ENCODE peak calls at places on chromosome 16, in nine cellular contexts. H is NCI-H446; U is ELR; L is occipital lobe; O is HAP-1; J is effector CD4-positive, alpha-beta T cell; B is immature natural killer cell; N is A172; P is kidney. G is an unnamed sample.

GRCh38 chr16:73020409-73020884 is 27.5 kb downstream of the ZFHX3 start:
- DNase-seq in J (no peak), O (no peak), H (peak), L (no peak), N (peak), U (peak), B (no peak), P (no peak), G (no peak)

GRCh38 chr16:16158082-16158658 is 65.1 kb downstream of the ABCC6 start:
- DNase-seq in B (no peak), H (no peak), U (no peak), P (no peak), O (no peak), L (no peak), N (no peak), J (no peak), G (no peak)

GRCh38 chr16:17309510-17309909 is 161.2 kb downstream of the XYLT1 start:
- DNase-seq in O (no peak), L (no peak), P (no peak), N (no peak), U (no peak), J (no peak), B (no peak), H (no peak), G (no peak)

GRCh38 chr16:87042551-87043272 is 274.5 kb downstream of the C16orf95 start:
- DNase-seq in P (peak), J (no peak), N (no peak), H (no peak), L (no peak), O (no peak), U (no peak), B (no peak), G (peak)

GRCh38 chr16:85090166-85090565 is 22.1 kb downstream of the CIBAR2 start:
- DNase-seq in B (no peak), L (no peak), O (no peak), N (no peak), J (no peak), P (no peak), H (no peak), U (peak), G (no peak)

GRCh38 chr16:5073279-5073629 is 1.6 kb downstream of the ALG1 start:
- DNase-seq in L (no peak), J (no peak), N (no peak), P (no peak), H (no peak), U (peak), O (no peak), B (no peak), G (no peak)

GRCh38 chr16:28161626-28162025 is 50.1 kb downstream of the XPO6 start:
- DNase-seq in J (no peak), N (no peak), L (no peak), B (no peak), O (no peak), U (no peak), P (no peak), H (no peak), G (no peak)

GRCh38 chr16:83762141-83763024 is 45.4 kb upstream of the HSBP1 start:
- DNase-seq in P (no peak), O (no peak), H (no peak), U (no peak), J (no peak), B (no peak), L (no peak), N (no peak), G (no peak)

GRCh38 chr16:2595376-2596200 is 57.8 kb downstream of the PDPK1 start:
- DNase-seq in N (no peak), U (no peak), B (no peak), L (no peak), H (no peak), O (no peak), P (peak), J (no peak), G (no peak)

GRCh38 chr16:67951485-67951884 is 7.6 kb upstream of the LCAT start:
- DNase-seq in O (no peak), U (no peak), P (peak), L (peak), N (no peak), J (no peak), H (no peak), B (no peak), G (no peak)

GRCh38 chr16:48054881-48055601 is 100.8 kb downstream of the ABCC12 start:
- DNase-seq in J (no peak), O (peak), N (peak), H (peak), L (peak), P (no peak), B (no peak), U (peak), G (peak)

GRCh38 chr16:30585022-30585399 is 486 bp downstream of the ZNF785 start:
- DNase-seq in B (no peak), U (no peak), J (no peak), O (no peak), L (no peak), P (no peak), H (no peak), N (no peak), G (no peak)

GRCh38 chr16:71711789-71712188 is 12.7 kb downstream of the PHLPP2 start:
- DNase-seq in N (no peak), O (no peak), L (no peak), J (no peak), B (no peak), P (no peak), H (no peak), U (no peak), G (no peak)

GRCh38 chr16:57416084-57416483 is 11.5 kb downstream of the CCL17 start:
- DNase-seq in J (no peak), B (no peak), H (no peak), N (no peak), U (no peak), O (no peak), L (no peak), P (peak), G (no peak)

GRCh38 chr16:69566437-69567030 is 768 bp downstream of the NFAT5 start:
- DNase-seq in L (peak), P (peak), J (peak), H (no peak), O (peak), B (peak), U (peak), N (peak), G (no peak)

GRCh38 chr16:75351183-75351582 is 82.1 kb downstream of the CFDP1 start:
- DNase-seq in H (no peak), L (no peak), P (no peak), J (no peak), O (no peak), B (no peak), N (peak), U (peak), G (no peak)

GRCh38 chr16:88202207-88202745 is 180.5 kb upstream of the ZNF469 start:
- DNase-seq in U (no peak), O (no peak), H (no peak), J (no peak), B (no peak), L (no peak), P (no peak), N (no peak), G (no peak)

GRCh38 chr16:4767872-4768548 is 1.0 kb upstream of the ZNF500 start:
- DNase-seq in B (no peak), H (no peak), P (no peak), J (no peak), U (peak), N (peak), L (no peak), O (peak), G (no peak)

GRCh38 chr16:82703156-82703555 is 76.4 kb downstream of the CDH13 start:
- DNase-seq in J (no peak), O (no peak), H (no peak), B (no peak), N (no peak), P (no peak), U (no peak), L (no peak), G (no peak)

GRCh38 chr16:29156511-29156910 is 171.7 kb downstream of the LAT start:
- DNase-seq in U (no peak), N (no peak), B (no peak), P (no peak), L (no peak), H (no peak), O (no peak), J (no peak), G (no peak)

GRCh38 chr16:57643166-57643813 is 14.9 kb downstream of the ADGRG1 start:
- DNase-seq in O (no peak), U (peak), N (peak), B (no peak), H (no peak), J (no peak), P (no peak), L (no peak), G (no peak)

GRCh38 chr16:22728167-22728836 is 85.7 kb upstream of the HS3ST2 start:
- DNase-seq in N (peak), J (no peak), O (no peak), L (no peak), H (no peak), U (no peak), B (no peak), P (no peak), G (no peak)

GRCh38 chr16:17105239-17105721 is 365.5 kb downstream of the XYLT1 start:
- DNase-seq in N (no peak), P (no peak), J (no peak), B (peak), U (no peak), O (no peak), H (no peak), L (no peak), G (no peak)

GRCh38 chr16:2470603-2471015 is 488 bp upstream of the NTN3 start:
- DNase-seq in L (no peak), P (no peak), O (no peak), N (no peak), H (peak), J (no peak), U (no peak), B (no peak), G (peak)

GRCh38 chr16:77782694-77783093 is 5.7 kb upstream of the VAT1L start:
- DNase-seq in B (no peak), P (no peak), O (no peak), N (no peak), J (no peak), H (no peak), U (no peak), L (no peak), G (no peak)

GRCh38 chr16:46862555-46863447 is 21.4 kb upstream of the GPT2 start:
- DNase-seq in B (no peak), H (no peak), U (peak), J (no peak), O (no peak), L (no peak), N (no peak), P (no peak), G (no peak)

GRCh38 chr16:15879255-15879804 is 9.1 kb downstream of the CEP20 start:
- DNase-seq in H (no peak), N (peak), P (no peak), B (no peak), J (no peak), O (no peak), U (peak), L (no peak), G (no peak)

GRCh38 chr16:75043175-75043937 is 44.5 kb downstream of the ZNRF1 start:
- DNase-seq in B (no peak), J (no peak), H (no peak), O (no peak), U (no peak), N (no peak), L (no peak), P (no peak), G (no peak)

GRCh38 chr16:11796227-11797165 is 562 bp downstream of the ZC3H7A start:
- DNase-seq in N (peak), O (peak), L (no peak), U (peak), P (peak), H (no peak), J (peak), B (peak), G (no peak)

GRCh38 chr16:79628501-79628975 is 28.0 kb upstream of the MAF start:
- DNase-seq in N (peak), P (no peak), L (no peak), J (no peak), U (no peak), O (no peak), H (no peak), B (peak), G (no peak)

GRCh38 chr16:14658063-14658462 is 25.3 kb downstream of the BFAR start:
- DNase-seq in L (no peak), B (no peak), U (no peak), H (no peak), J (no peak), N (peak), O (no peak), P (no peak), G (no peak)

GRCh38 chr16:13606804-13607203 is 313.1 kb upstream of the ERCC4 start:
- DNase-seq in J (no peak), N (no peak), O (no peak), L (no peak), P (no peak), H (no peak), U (no peak), B (no peak), G (no peak)

GRCh38 chr16:22235839-22236745 is 30.0 kb downstream of the EEF2K start:
- DNase-seq in P (no peak), B (no peak), U (no peak), J (no peak), O (no peak), H (no peak), N (no peak), L (no peak), G (no peak)